ENCODE peak calls at places on chromosomes 6 and 20, in eight cellular contexts. One of them, this sample, is unnamed.

GRCh38 chr6:112357801-112358200 is 10.7 kb downstream of the RFPL4B start:
- DNase-seq in DND-41: no peak
- DNase-seq in NCI-H226: peak; percentile 54
- DNase-seq in fibroblast of lung: peak; percentile 71
- DNase-seq in Kasumi-1: no peak
- DNase-seq in fibroblast of mammary gland: peak; percentile 78
- DNase-seq in GM23338: no peak
- DNase-seq in T-cell: no peak
- DNase-seq in this sample: no peak

GRCh38 chr6:36755435-36756348 is 58.1 kb downstream of the RAB44 start:
- DNase-seq in DND-41: no peak
- DNase-seq in NCI-H226: peak; percentile 75
- DNase-seq in fibroblast of lung: peak; percentile 37
- DNase-seq in Kasumi-1: peak; percentile 35
- DNase-seq in fibroblast of mammary gland: peak; percentile 47
- DNase-seq in GM23338: no peak
- DNase-seq in T-cell: peak; percentile 47
- DNase-seq in this sample: peak; percentile 36

GRCh38 chr6:110875548-110876169 is 1.1 kb downstream of the AMD1 start:
- DNase-seq in DND-41: peak; percentile 73
- DNase-seq in NCI-H226: peak; percentile 53
- DNase-seq in fibroblast of lung: peak; percentile 37
- DNase-seq in Kasumi-1: no peak
- DNase-seq in fibroblast of mammary gland: no peak
- DNase-seq in GM23338: peak; percentile 58
- DNase-seq in T-cell: peak; percentile 57
- DNase-seq in this sample: peak; percentile 66

GRCh38 chr20:3733119-3733995 is 872 bp downstream of the HSPA12B start:
- DNase-seq in DND-41: no peak
- DNase-seq in NCI-H226: no peak
- DNase-seq in fibroblast of lung: no peak
- DNase-seq in Kasumi-1: no peak
- DNase-seq in fibroblast of mammary gland: no peak
- DNase-seq in GM23338: no peak
- DNase-seq in T-cell: no peak
- DNase-seq in this sample: no peak

GRCh38 chr6:99334526-99335127 is 14.8 kb downstream of the FAXC start:
- DNase-seq in DND-41: peak; percentile 12
- DNase-seq in NCI-H226: no peak
- DNase-seq in fibroblast of lung: peak; percentile 43
- DNase-seq in Kasumi-1: peak; percentile 86
- DNase-seq in fibroblast of mammary gland: peak; percentile 63
- DNase-seq in GM23338: peak; percentile 87
- DNase-seq in T-cell: no peak
- DNase-seq in this sample: no peak

GRCh38 chr20:14599613-14600012 is 262.2 kb upstream of the FLRT3 start:
- DNase-seq in DND-41: no peak
- DNase-seq in NCI-H226: no peak
- DNase-seq in fibroblast of lung: no peak
- DNase-seq in Kasumi-1: no peak
- DNase-seq in fibroblast of mammary gland: no peak
- DNase-seq in GM23338: no peak
- DNase-seq in T-cell: no peak
- DNase-seq in this sample: no peak

GRCh38 chr6:51855310-51856082 is 231.9 kb downstream of the PKHD1 start:
- DNase-seq in DND-41: peak; percentile 52
- DNase-seq in NCI-H226: no peak
- DNase-seq in fibroblast of lung: peak; percentile 25
- DNase-seq in Kasumi-1: peak; percentile 76
- DNase-seq in fibroblast of mammary gland: peak; percentile 63
- DNase-seq in GM23338: peak; percentile 95
- DNase-seq in T-cell: no peak
- DNase-seq in this sample: no peak

GRCh38 chr6:154112181-154112809 is 73.3 kb downstream of the OPRM1 start:
- DNase-seq in DND-41: no peak
- DNase-seq in NCI-H226: peak; percentile 14
- DNase-seq in fibroblast of lung: peak; percentile 20
- DNase-seq in Kasumi-1: no peak
- DNase-seq in fibroblast of mammary gland: peak; percentile 4
- DNase-seq in GM23338: no peak
- DNase-seq in T-cell: no peak
- DNase-seq in this sample: no peak

GRCh38 chr6:122730775-122731386 is 48.6 kb upstream of the FABP7 start:
- DNase-seq in DND-41: peak; percentile 27
- DNase-seq in NCI-H226: no peak
- DNase-seq in fibroblast of lung: no peak
- DNase-seq in Kasumi-1: peak; percentile 52
- DNase-seq in fibroblast of mammary gland: peak; percentile 54
- DNase-seq in GM23338: peak; percentile 67
- DNase-seq in T-cell: no peak
- DNase-seq in this sample: peak; percentile 17

This sample was measured in naive thymus-derived CD4-positive, alpha-beta T cell.